ENCODE peak calls at places on chromosomes 1 and 21, in ten cellular contexts. P is progenitor cell of endocrine pancreas; J is stomach; G is amniotic stem cell; V is C1 segment of cervical spinal cord; H is iris pigment epithelial cell; S is stimulated activated CD4-positive, alpha-beta T cell treated with anti-CD3 and anti-CD28 coated beads, Interleukin-4, amount 100 ng/mL, for 24 hours; X is A549; O is effector memory CD8-positive, alpha-beta T cell; W is activated CD4-positive, alpha-beta T cell treated with anti-CD3 and anti-CD28 coated beads, Interleukin-2, amount 50 U/mL, for 48 hours. A is an unnamed sample.

GRCh38 chr1:225651872-225652725 is 824 bp downstream of the ENAH start:
- DNase-seq in P (peak), J (no peak), G (no peak), V (peak), H (no peak), S (no peak), X (no peak), O (no peak), W (no peak), A (no peak)

GRCh38 chr1:16112558-16113555 is 39.4 kb upstream of the FAM131C start:
- DNase-seq in P (peak), J (no peak), G (no peak), V (no peak), H (peak), S (no peak), X (no peak), O (no peak), W (no peak), A (no peak)

GRCh38 chr1:181087400-181087901 is 1.0 kb upstream of the IER5 start:
- DNase-seq in P (no peak), J (no peak), G (no peak), V (no peak), H (no peak), S (peak), X (no peak), O (no peak), W (no peak), A (no peak)

GRCh38 chr1:202127836-202128622 is 5.3 kb downstream of the GPR37L1 start:
- DNase-seq in P (no peak), J (no peak), G (no peak), V (no peak), H (no peak), S (no peak), X (no peak), O (no peak), W (no peak), A (no peak)

GRCh38 chr1:6347641-6348487 is 45.7 kb downstream of the ACOT7 start:
- DNase-seq in P (peak), J (peak), G (no peak), V (no peak), H (no peak), S (peak), X (peak), O (peak), W (peak), A (peak)

GRCh38 chr21:41483973-41484372 is 24.0 kb downstream of the TMPRSS2 start:
- DNase-seq in P (no peak), J (no peak), G (no peak), V (no peak), H (no peak), S (no peak), X (no peak), O (no peak), W (no peak), A (no peak)

GRCh38 chr1:115437146-115437639 is 99.1 kb upstream of the NGF start:
- DNase-seq in P (no peak), J (no peak), G (no peak), V (no peak), H (no peak), S (no peak), X (no peak), O (no peak), W (no peak), A (no peak)

GRCh38 chr1:93605026-93605425 is 76.6 kb downstream of the BCAR3 start:
- DNase-seq in P (no peak), J (no peak), G (no peak), V (no peak), H (no peak), S (no peak), X (no peak), O (no peak), W (no peak), A (no peak)

GRCh38 chr1:242426271-242426905 is 98.1 kb downstream of the PLD5 start:
- DNase-seq in P (no peak), J (no peak), G (no peak), V (no peak), H (no peak), S (no peak), X (no peak), O (no peak), W (no peak), A (no peak)

GRCh38 chr1:152968248-152968647 is 2.2 kb upstream of the SPRR4 start:
- DNase-seq in P (no peak), J (no peak), G (no peak), V (no peak), H (no peak), S (no peak), X (no peak), O (no peak), W (no peak), A (peak)

GRCh38 chr1:213761845-213762407 is 225.8 kb upstream of the PROX1 start:
- DNase-seq in P (no peak), J (no peak), G (no peak), V (no peak), H (no peak), S (peak), X (no peak), O (no peak), W (peak), A (no peak)

GRCh38 chr1:31198150-31198549 is 41.5 kb downstream of the NKAIN1 start:
- DNase-seq in P (no peak), J (no peak), G (no peak), V (no peak), H (no peak), S (no peak), X (no peak), O (no peak), W (no peak), A (no peak)

GRCh38 chr1:160675641-160676410 is 29.0 kb upstream of the SLAMF1 start:
- DNase-seq in P (peak), J (peak), G (peak), V (no peak), H (peak), S (peak), X (peak), O (peak), W (peak), A (peak)

GRCh38 chr1:173043253-173043652 is 7.5 kb downstream of the TNFSF18 start:
- DNase-seq in P (no peak), J (no peak), G (peak), V (no peak), H (peak), S (no peak), X (no peak), O (no peak), W (no peak), A (no peak)

GRCh38 chr1:86104606-86105532 is 51.7 kb downstream of the COL24A1 start:
- DNase-seq in P (peak), J (peak), G (no peak), V (no peak), H (no peak), S (no peak), X (no peak), O (no peak), W (no peak), A (no peak)

GRCh38 chr1:172089768-172090510 is 248.6 kb downstream of the DNM3 start:
- DNase-seq in P (peak), J (peak), G (no peak), V (no peak), H (peak), S (peak), X (peak), O (peak), W (peak), A (peak)

GRCh38 chr1:218874313-218874712 is 299.4 kb upstream of the LYPLAL1 start:
- DNase-seq in P (no peak), J (no peak), G (no peak), V (no peak), H (peak), S (no peak), X (no peak), O (no peak), W (no peak), A (no peak)

GRCh38 chr1:239997515-239998311 is 94.0 kb upstream of the FMN2 start:
- DNase-seq in P (peak), J (no peak), G (no peak), V (no peak), H (no peak), S (no peak), X (peak), O (no peak), W (no peak), A (no peak)

GRCh38 chr1:235919797-235920475 is 53.2 kb upstream of the LYST start:
- DNase-seq in P (no peak), J (no peak), G (no peak), V (no peak), H (peak), S (no peak), X (no peak), O (no peak), W (no peak), A (no peak)

GRCh38 chr1:22626219-22626902 is 10.1 kb upstream of the C1QA start:
- DNase-seq in P (no peak), J (no peak), G (no peak), V (no peak), H (no peak), S (no peak), X (no peak), O (no peak), W (no peak), A (no peak)

GRCh38 chr1:9119745-9120144 is 9.2 kb downstream of the GPR157 start:
- DNase-seq in P (no peak), J (no peak), G (no peak), V (no peak), H (no peak), S (no peak), X (no peak), O (no peak), W (no peak), A (no peak)

GRCh38 chr1:31617218-31617916 is at the start of gene HCRTR1:
- DNase-seq in P (no peak), J (no peak), G (no peak), V (no peak), H (no peak), S (no peak), X (no peak), O (no peak), W (no peak), A (no peak)

GRCh38 chr1:234429434-234429806 is 49.6 kb downstream of the TARBP1 start:
- DNase-seq in P (no peak), J (no peak), G (no peak), V (no peak), H (no peak), S (no peak), X (no peak), O (no peak), W (no peak), A (no peak)

GRCh38 chr1:167400359-167400953 is 117.9 kb downstream of the CD247 start:
- DNase-seq in P (no peak), J (no peak), G (no peak), V (no peak), H (no peak), S (no peak), X (no peak), O (no peak), W (no peak), A (no peak)

GRCh38 chr1:25695066-25695990 is 78.7 kb downstream of the MAN1C1 start:
- DNase-seq in P (no peak), J (peak), G (peak), V (no peak), H (peak), S (no peak), X (peak), O (no peak), W (no peak), A (no peak)

GRCh38 chr21:36763305-36763704 is 64.4 kb downstream of the SIM2 start:
- DNase-seq in P (no peak), J (no peak), G (no peak), V (no peak), H (no peak), S (no peak), X (no peak), O (no peak), W (no peak), A (no peak)

GRCh38 chr1:85224734-85225623 is 24.2 kb upstream of the SYDE2 start:
- DNase-seq in P (peak), J (peak), G (no peak), V (no peak), H (peak), S (no peak), X (no peak), O (no peak), W (no peak), A (no peak)

GRCh38 chr1:226603030-226603960 is 54.7 kb downstream of the STUM start:
- DNase-seq in P (no peak), J (peak), G (no peak), V (no peak), H (peak), S (no peak), X (no peak), O (no peak), W (no peak), A (no peak)

GRCh38 chr21:42141643-42142042 is 70.5 kb downstream of the UMODL1 start:
- DNase-seq in P (no peak), J (no peak), G (no peak), V (no peak), H (no peak), S (no peak), X (no peak), O (no peak), W (no peak), A (no peak)

GRCh38 chr21:25809013-25809412 is 74.2 kb downstream of the GABPA start:
- DNase-seq in P (no peak), J (no peak), G (peak), V (no peak), H (peak), S (peak), X (no peak), O (no peak), W (no peak), A (no peak)

GRCh38 chr1:107081102-107081501 is 24.6 kb downstream of the PRMT6 start:
- DNase-seq in P (no peak), J (no peak), G (no peak), V (no peak), H (no peak), S (no peak), X (no peak), O (no peak), W (no peak), A (no peak)